ENCODE peak calls at places on chromosomes 16 and 17, in six cellular contexts. Z is NCI-H2081, Q is foreskin melanocyte, P is dermis microvascular lymphatic vessel endothelial cell, B is non-pigmented ciliary epithelial cell, Y is ascending aorta. W is an unnamed sample.

GRCh38 chr17:67129283-67129682 is 84.9 kb downstream of the CACNG1 start:
- DNase-seq in Z (no peak), Q (no peak), P (no peak), B (no peak), Y (no peak), W (no peak)

GRCh38 chr17:80277751-80278671 is 17.4 kb downstream of the RNF213 start:
- DNase-seq in Z (no peak), Q (peak; percentile 60), P (no peak), B (no peak), Y (no peak), W (no peak)

GRCh38 chr17:72915631-72916081 is 176.8 kb downstream of the SLC39A11 start:
- DNase-seq in Z (no peak), Q (no peak), P (no peak), B (no peak), Y (no peak), W (no peak)

GRCh38 chr16:19396555-19397011 is 21.1 kb upstream of the TMC5 start:
- DNase-seq in Z (peak; percentile 63), Q (no peak), P (no peak), B (no peak), Y (no peak), W (no peak)

GRCh38 chr16:49754495-49755290 is 101.2 kb downstream of the ZNF423 start:
- DNase-seq in Z (no peak), Q (no peak), P (no peak), B (no peak), Y (no peak), W (no peak)

GRCh38 chr17:77054926-77055325 is 85.8 kb upstream of the SEC14L1 start:
- DNase-seq in Z (peak; percentile 68), Q (no peak), P (no peak), B (no peak), Y (no peak), W (no peak)

GRCh38 chr17:31690118-31690517 is 168.9 kb downstream of the COPRS start:
- DNase-seq in Z (no peak), Q (peak; percentile 59), P (no peak), B (no peak), Y (no peak), W (no peak)

GRCh38 chr16:9119795-9120194 is 28.4 kb downstream of the HAPSTR1 start:
- DNase-seq in Z (no peak), Q (no peak), P (no peak), B (peak; percentile 47), Y (no peak), W (no peak)

GRCh38 chr17:63649813-63650212 is 27.6 kb downstream of the MAP3K3 start:
- DNase-seq in Z (no peak), Q (no peak), P (no peak), B (no peak), Y (no peak), W (no peak)

GRCh38 chr17:4604111-4604644 is 19.8 kb downstream of the SMTNL2 start:
- DNase-seq in Z (peak; percentile 40), Q (peak; percentile 33), P (no peak), B (no peak), Y (no peak), W (no peak)

GRCh38 chr16:30697264-30698138 is 1.5 kb upstream of the SRCAP start:
- DNase-seq in Z (no peak), Q (no peak), P (peak; percentile 94), B (peak; percentile 76), Y (no peak), W (no peak)

GRCh38 chr16:65323655-65324237 is 201.9 kb upstream of the CDH11 start:
- DNase-seq in Z (no peak), Q (no peak), P (no peak), B (no peak), Y (no peak), W (no peak)

GRCh38 chr17:50118828-50119218 is 11.1 kb downstream of the SAMD14 start:
- DNase-seq in Z (no peak), Q (no peak), P (no peak), B (no peak), Y (no peak), W (no peak)